ENCODE peak calls at places on chromosomes 2 and 18, in six cellular contexts. One of them, this sample, is unnamed.

GRCh38 chr2:170396799-170397459 is 219.0 kb downstream of the MYO3B start:
- DNase-seq in epithelial cell of esophagus: peak
- DNase-seq in brain microvascular endothelial cell: no peak
- DNase-seq in IMR-90: peak
- DNase-seq in cardiac muscle cell: peak
- DNase-seq in heart left ventricle: no peak
- DNase-seq in this sample: no peak

GRCh38 chr2:98465456-98466201 is 21.0 kb downstream of the INPP4A start:
- DNase-seq in epithelial cell of esophagus: peak
- DNase-seq in brain microvascular endothelial cell: no peak
- DNase-seq in IMR-90: peak
- DNase-seq in heart left ventricle: peak
- DNase-seq in cardiac muscle cell: peak
- DNase-seq in this sample: peak

GRCh38 chr2:18611604-18612003 is 22.2 kb upstream of the NT5C1B start:
- DNase-seq in heart left ventricle: no peak
- DNase-seq in cardiac muscle cell: no peak
- DNase-seq in IMR-90: no peak
- DNase-seq in brain microvascular endothelial cell: no peak
- DNase-seq in epithelial cell of esophagus: no peak
- DNase-seq in this sample: no peak

GRCh38 chr2:238808761-238809160 is 39.1 kb upstream of the TWIST2 start:
- DNase-seq in cardiac muscle cell: no peak
- DNase-seq in brain microvascular endothelial cell: no peak
- DNase-seq in heart left ventricle: no peak
- DNase-seq in epithelial cell of esophagus: no peak
- DNase-seq in IMR-90: no peak
- DNase-seq in this sample: no peak

GRCh38 chr18:79523738-79524180 is 128.0 kb downstream of the NFATC1 start:
- DNase-seq in brain microvascular endothelial cell: no peak
- DNase-seq in heart left ventricle: peak
- DNase-seq in cardiac muscle cell: no peak
- DNase-seq in epithelial cell of esophagus: no peak
- DNase-seq in IMR-90: no peak
- DNase-seq in this sample: no peak

GRCh38 chr2:3078684-3079083 is 298.9 kb downstream of the EIPR1 start:
- DNase-seq in cardiac muscle cell: peak
- DNase-seq in heart left ventricle: no peak
- DNase-seq in epithelial cell of esophagus: no peak
- DNase-seq in IMR-90: no peak
- DNase-seq in brain microvascular endothelial cell: no peak
- DNase-seq in this sample: no peak

GRCh38 chr2:69997296-69998184 is 36.1 kb upstream of the ASPRV1 start:
- DNase-seq in heart left ventricle: no peak
- DNase-seq in epithelial cell of esophagus: peak
- DNase-seq in cardiac muscle cell: no peak
- DNase-seq in brain microvascular endothelial cell: peak
- DNase-seq in IMR-90: peak
- DNase-seq in this sample: peak

GRCh38 chr2:166032361-166032760 is 78.8 kb upstream of the TTC21B start:
- DNase-seq in heart left ventricle: no peak
- DNase-seq in brain microvascular endothelial cell: no peak
- DNase-seq in IMR-90: peak
- DNase-seq in cardiac muscle cell: no peak
- DNase-seq in epithelial cell of esophagus: peak
- DNase-seq in this sample: no peak

GRCh38 chr2:53500181-53500580 is 267.4 kb upstream of the CHAC2 start:
- DNase-seq in cardiac muscle cell: no peak
- DNase-seq in IMR-90: peak
- DNase-seq in heart left ventricle: no peak
- DNase-seq in epithelial cell of esophagus: peak
- DNase-seq in brain microvascular endothelial cell: no peak
- DNase-seq in this sample: no peak

GRCh38 chr2:217653240-217653639 is 349.6 kb downstream of the TNS1 start:
- DNase-seq in heart left ventricle: peak
- DNase-seq in IMR-90: peak
- DNase-seq in cardiac muscle cell: peak
- DNase-seq in brain microvascular endothelial cell: peak
- DNase-seq in epithelial cell of esophagus: peak
- DNase-seq in this sample: peak

GRCh38 chr2:233252227-233252626 is 754 bp downstream of the ATG16L1 start:
- DNase-seq in epithelial cell of esophagus: no peak
- DNase-seq in brain microvascular endothelial cell: no peak
- DNase-seq in cardiac muscle cell: no peak
- DNase-seq in heart left ventricle: no peak
- DNase-seq in IMR-90: no peak
- DNase-seq in this sample: no peak

DNA sequence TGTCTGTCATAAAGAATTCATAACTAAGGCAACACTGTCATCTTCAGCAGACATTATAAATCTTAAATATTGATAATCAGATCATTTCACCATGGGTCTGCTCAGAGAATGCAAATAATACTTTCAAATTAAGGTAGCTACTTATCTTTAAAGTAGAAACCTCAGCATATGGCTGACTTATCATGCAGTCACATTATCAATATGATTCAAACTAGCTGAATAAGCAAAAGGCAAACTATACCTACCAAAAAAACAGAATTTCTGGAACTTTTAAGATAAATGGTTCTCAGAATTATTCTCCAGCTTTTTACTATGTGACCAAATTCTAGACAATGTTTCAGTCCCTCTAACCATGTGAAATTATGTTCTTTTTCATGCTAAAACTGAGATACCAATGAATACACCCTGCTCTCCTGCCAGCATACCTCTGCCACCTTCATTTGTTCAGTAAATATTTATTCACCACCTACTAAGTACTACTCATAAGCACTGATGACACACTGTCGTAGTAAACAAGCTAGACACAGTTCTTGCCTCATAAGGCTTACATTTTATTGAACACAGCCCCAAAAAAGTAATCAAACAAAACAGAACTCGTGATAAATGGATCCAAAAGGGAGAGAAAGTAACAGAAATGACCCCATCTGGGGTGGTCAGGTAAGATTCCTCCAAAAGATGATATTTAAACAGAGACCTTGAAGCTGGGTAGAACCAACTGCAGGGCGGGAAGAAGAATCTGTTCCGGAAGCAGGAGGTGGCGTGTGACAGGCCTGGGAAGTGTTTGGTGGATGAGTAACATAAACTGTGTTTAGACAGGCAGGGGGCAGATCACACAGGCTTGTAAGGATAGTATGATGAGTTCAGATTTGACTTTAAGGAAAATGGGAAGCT is 17.7 kb downstream of the SPIRE1 start:
- DNase-seq in IMR-90: peak
- DNase-seq in epithelial cell of esophagus: peak
- DNase-seq in heart left ventricle: peak
- DNase-seq in cardiac muscle cell: peak
- DNase-seq in brain microvascular endothelial cell: peak
- DNase-seq in this sample: no peak
- TF ChIP-seq CTCF in IMR-90: peak
- TF ChIP-seq CTCF in epithelial cell of esophagus: no peak
- TF ChIP-seq CTCF in heart left ventricle: no peak
- TF ChIP-seq CTCF in cardiac muscle cell: no peak
- TF ChIP-seq CTCF in brain microvascular endothelial cell: peak
- TF ChIP-seq CTCF in this sample: no peak

GRCh38 chr18:8260847-8261246 is 348.4 kb upstream of the RAB12 start:
- DNase-seq in heart left ventricle: no peak
- DNase-seq in epithelial cell of esophagus: no peak
- DNase-seq in cardiac muscle cell: no peak
- DNase-seq in IMR-90: no peak
- DNase-seq in brain microvascular endothelial cell: no peak
- DNase-seq in this sample: no peak

GRCh38 chr18:8254664-8255063 is 354.6 kb upstream of the RAB12 start:
- DNase-seq in IMR-90: peak
- DNase-seq in cardiac muscle cell: no peak
- DNase-seq in epithelial cell of esophagus: no peak
- DNase-seq in heart left ventricle: no peak
- DNase-seq in brain microvascular endothelial cell: no peak
- DNase-seq in this sample: no peak

GRCh38 chr18:8261651-8262091 is 347.6 kb upstream of the RAB12 start:
- DNase-seq in cardiac muscle cell: no peak
- DNase-seq in heart left ventricle: no peak
- DNase-seq in brain microvascular endothelial cell: no peak
- DNase-seq in IMR-90: no peak
- DNase-seq in epithelial cell of esophagus: no peak
- DNase-seq in this sample: no peak

GRCh38 chr18:8260319-8260718 is 348.9 kb upstream of the RAB12 start:
- DNase-seq in cardiac muscle cell: peak
- DNase-seq in IMR-90: peak
- DNase-seq in brain microvascular endothelial cell: no peak
- DNase-seq in epithelial cell of esophagus: peak
- DNase-seq in heart left ventricle: no peak
- DNase-seq in this sample: peak

DNA sequence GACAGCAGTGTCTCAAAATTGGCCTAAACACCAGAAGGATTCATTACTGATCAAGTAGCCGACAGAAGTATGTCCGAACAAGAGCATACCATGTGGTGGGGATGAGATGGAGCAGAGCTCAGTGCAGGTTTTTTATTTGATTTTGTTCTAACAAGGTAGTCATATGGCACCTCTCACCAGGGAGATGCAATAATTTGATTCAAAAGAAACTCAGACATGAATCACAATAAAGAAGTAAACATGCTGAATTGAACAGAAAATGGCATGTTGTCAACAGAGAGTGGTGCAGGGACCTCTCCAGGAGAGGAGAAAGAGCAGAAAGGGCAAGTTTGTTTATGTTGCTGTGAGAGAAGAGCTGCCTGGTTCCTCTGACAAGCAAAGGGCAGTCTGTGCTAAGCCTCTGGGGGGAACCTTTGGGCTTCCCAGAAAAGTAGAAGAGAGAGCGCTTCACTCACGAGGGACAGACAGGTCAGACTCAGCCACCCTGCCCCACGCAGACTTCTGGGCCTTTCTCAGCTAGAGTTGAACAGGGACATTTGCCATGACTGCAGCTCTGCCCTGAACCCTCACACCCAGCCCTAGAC is 351.3 kb upstream of the RAB12 start:
- DNase-seq in brain microvascular endothelial cell: no peak
- DNase-seq in IMR-90: no peak
- DNase-seq in cardiac muscle cell: no peak
- DNase-seq in heart left ventricle: no peak
- DNase-seq in epithelial cell of esophagus: no peak
- DNase-seq in this sample: no peak
- TF ChIP-seq CTCF in brain microvascular endothelial cell: no peak
- TF ChIP-seq CTCF in IMR-90: no peak
- TF ChIP-seq CTCF in cardiac muscle cell: no peak
- TF ChIP-seq CTCF in heart left ventricle: no peak
- TF ChIP-seq CTCF in epithelial cell of esophagus: no peak
- TF ChIP-seq CTCF in this sample: no peak

GRCh38 chr2:95531254-95531771 is 46.8 kb upstream of the TRIM43B start:
- DNase-seq in brain microvascular endothelial cell: no peak
- DNase-seq in heart left ventricle: no peak
- DNase-seq in epithelial cell of esophagus: peak
- DNase-seq in cardiac muscle cell: no peak
- DNase-seq in IMR-90: no peak
- DNase-seq in this sample: no peak

GRCh38 chr2:95530734-95531133 is 46.2 kb upstream of the TRIM43B start:
- DNase-seq in epithelial cell of esophagus: peak
- DNase-seq in cardiac muscle cell: peak
- DNase-seq in IMR-90: peak
- DNase-seq in brain microvascular endothelial cell: peak
- DNase-seq in heart left ventricle: no peak
- DNase-seq in this sample: no peak

GRCh38 chr2:95525294-95526035 is 40.9 kb upstream of the TRIM43B start:
- DNase-seq in IMR-90: no peak
- DNase-seq in brain microvascular endothelial cell: no peak
- DNase-seq in heart left ventricle: peak
- DNase-seq in epithelial cell of esophagus: no peak
- DNase-seq in cardiac muscle cell: peak
- DNase-seq in this sample: peak

GRCh38 chr2:95524195-95524594 is 39.6 kb upstream of the TRIM43B start:
- DNase-seq in brain microvascular endothelial cell: no peak
- DNase-seq in heart left ventricle: no peak
- DNase-seq in epithelial cell of esophagus: no peak
- DNase-seq in cardiac muscle cell: no peak
- DNase-seq in IMR-90: no peak
- DNase-seq in this sample: no peak

GRCh38 chr2:95526360-95527341 is 42.1 kb upstream of the TRIM43B start:
- DNase-seq in epithelial cell of esophagus: peak
- DNase-seq in heart left ventricle: peak
- DNase-seq in cardiac muscle cell: peak
- DNase-seq in brain microvascular endothelial cell: peak
- DNase-seq in IMR-90: peak
- DNase-seq in this sample: peak
- TF ChIP-seq CTCF in epithelial cell of esophagus: peak
- TF ChIP-seq CTCF in heart left ventricle: no peak
- TF ChIP-seq CTCF in cardiac muscle cell: peak
- TF ChIP-seq CTCF in brain microvascular endothelial cell: peak
- TF ChIP-seq CTCF in IMR-90: peak
- TF ChIP-seq CTCF in this sample: peak

GRCh38 chr18:56648307-56648706 is 2.9 kb upstream of the WDR7 start:
- DNase-seq in heart left ventricle: no peak
- DNase-seq in cardiac muscle cell: no peak
- DNase-seq in IMR-90: no peak
- DNase-seq in epithelial cell of esophagus: no peak
- DNase-seq in brain microvascular endothelial cell: no peak
- DNase-seq in this sample: no peak

GRCh38 chr18:56650056-56650455 is 1.1 kb upstream of the WDR7 start:
- DNase-seq in heart left ventricle: no peak
- DNase-seq in IMR-90: peak
- DNase-seq in cardiac muscle cell: no peak
- DNase-seq in brain microvascular endothelial cell: no peak
- DNase-seq in epithelial cell of esophagus: no peak
- DNase-seq in this sample: no peak

GRCh38 chr18:56652802-56653201 is 1.6 kb downstream of the WDR7 start:
- DNase-seq in epithelial cell of esophagus: no peak
- DNase-seq in heart left ventricle: no peak
- DNase-seq in brain microvascular endothelial cell: no peak
- DNase-seq in cardiac muscle cell: no peak
- DNase-seq in IMR-90: no peak
- DNase-seq in this sample: no peak

GRCh38 chr18:56651771-56652092 is 573 bp downstream of the WDR7 start:
- DNase-seq in heart left ventricle: no peak
- DNase-seq in brain microvascular endothelial cell: no peak
- DNase-seq in IMR-90: no peak
- DNase-seq in cardiac muscle cell: no peak
- DNase-seq in epithelial cell of esophagus: no peak
- DNase-seq in this sample: no peak

DNA sequence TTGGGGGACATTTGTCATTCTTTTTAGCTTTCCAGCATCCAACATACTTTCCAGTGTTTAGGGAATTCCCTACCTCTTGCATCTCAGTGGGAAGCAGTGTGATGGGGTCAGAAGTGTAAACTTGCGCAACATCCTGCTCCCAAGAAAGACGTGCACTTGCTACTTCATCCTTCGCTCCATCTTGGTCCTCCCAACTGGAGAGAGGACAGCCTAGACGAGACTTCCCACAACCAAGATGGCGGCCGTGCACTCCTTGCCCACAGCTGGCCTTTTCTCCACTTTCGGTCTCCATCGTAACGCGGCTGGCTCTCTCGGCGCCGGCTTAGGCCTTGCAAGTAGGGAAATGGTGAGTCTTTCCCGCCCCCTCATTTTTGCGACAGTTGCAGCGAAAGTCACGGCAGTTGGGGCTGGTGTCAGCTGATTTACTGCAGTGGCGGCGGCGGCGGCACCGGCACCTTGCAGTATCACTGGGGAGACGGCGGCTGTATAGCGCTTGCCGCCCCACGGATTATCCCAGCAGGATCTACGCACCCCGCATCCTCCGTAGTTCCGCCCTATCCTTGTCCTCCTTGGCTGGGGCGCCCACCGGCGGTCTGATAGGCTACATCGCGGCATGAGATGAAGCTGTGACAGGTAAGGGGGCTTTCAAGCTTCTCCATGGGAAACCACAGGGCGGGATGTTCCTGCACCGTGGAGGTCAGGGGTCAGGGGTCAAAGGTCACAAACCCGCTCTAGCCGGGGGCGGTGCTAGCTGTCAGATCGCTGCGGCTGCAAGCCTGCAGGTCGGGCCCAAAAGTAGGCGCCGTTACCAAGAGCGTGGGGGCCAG is at the start of gene WDR7:
- DNase-seq in heart left ventricle: peak
- DNase-seq in epithelial cell of esophagus: peak
- DNase-seq in brain microvascular endothelial cell: peak
- DNase-seq in cardiac muscle cell: peak
- DNase-seq in IMR-90: peak
- DNase-seq in this sample: peak
- TF ChIP-seq CTCF in heart left ventricle: no peak
- TF ChIP-seq CTCF in epithelial cell of esophagus: no peak
- TF ChIP-seq CTCF in brain microvascular endothelial cell: peak
- TF ChIP-seq CTCF in cardiac muscle cell: no peak
- TF ChIP-seq CTCF in IMR-90: no peak
- TF ChIP-seq CTCF in this sample: no peak

This sample was measured in Calu3.